ENCODE peak calls at places on chromosomes 5 and 9, in ten cellular contexts. M, U, E, K, T, Q, C, F, J and X are unnamed samples.

GRCh38 chr9:81578606-81579005 is 110.7 kb downstream of the TLE1 start:
- DNase-seq in M (no peak), U (peak; percentile 39), E (no peak), K (no peak), T (no peak), Q (no peak), C (no peak), F (no peak), J (no peak), X (no peak)

GRCh38 chr9:107807183-107807582 is 317.6 kb upstream of the KLF4 start:
- DNase-seq in M (no peak), U (peak; percentile 30), E (no peak), K (no peak), T (no peak), Q (no peak), C (no peak), F (no peak), J (no peak), X (no peak)

GRCh38 chr9:128420651-128421473 is at the start of gene CERCAM:
- DNase-seq in M (peak; percentile 65), U (peak; percentile 42), E (peak; percentile 87), K (peak; percentile 86), T (peak; percentile 29), Q (peak; percentile 78), C (peak; percentile 76), F (peak; percentile 16), J (peak; percentile 61), X (peak; percentile 94)

GRCh38 chr5:150333400-150333799 is 24.1 kb upstream of the TCOF1 start:
- DNase-seq in M (no peak), U (no peak), E (no peak), K (no peak), T (no peak), Q (no peak), C (no peak), F (no peak), J (no peak), X (no peak)

GRCh38 chr5:53749611-53750010 is 189.2 kb downstream of the NDUFS4 start:
- DNase-seq in M (no peak), U (no peak), E (no peak), K (no peak), T (no peak), Q (no peak), C (no peak), F (no peak), J (no peak), X (no peak)

GRCh38 chr9:134807726-134808125 is 72.9 kb upstream of the FCN2 start:
- DNase-seq in M (no peak), U (no peak), E (no peak), K (no peak), T (no peak), Q (no peak), C (no peak), F (no peak), J (no peak), X (no peak)

GRCh38 chr9:91694081-91694870 is 255.8 kb downstream of the ROR2 start:
- DNase-seq in M (no peak), U (no peak), E (no peak), K (no peak), T (no peak), Q (no peak), C (no peak), F (no peak), J (no peak), X (no peak)

GRCh38 chr9:96464426-96464825 is 14.5 kb downstream of the HABP4 start:
- DNase-seq in M (no peak), U (no peak), E (no peak), K (no peak), T (no peak), Q (no peak), C (no peak), F (no peak), J (no peak), X (no peak)

GRCh38 chr9:127979015-127979332 is 1.8 kb downstream of the EEIG1 start:
- DNase-seq in M (no peak), U (no peak), E (no peak), K (no peak), T (no peak), Q (no peak), C (no peak), F (no peak), J (no peak), X (no peak)

GRCh38 chr9:133163559-133164208 is at the start of gene GBGT1:
- DNase-seq in M (peak; percentile 84), U (no peak), E (no peak), K (peak; percentile 81), T (peak; percentile 37), Q (peak; percentile 81), C (no peak), F (no peak), J (peak; percentile 34), X (peak; percentile 79)

GRCh38 chr9:95057121-95057520 is 260.4 kb downstream of the FANCC start:
- DNase-seq in M (no peak), U (no peak), E (no peak), K (no peak), T (no peak), Q (no peak), C (no peak), F (no peak), J (no peak), X (no peak)

GRCh38 chr9:134989206-134990065 is 71.7 kb upstream of the FCN1 start:
- DNase-seq in M (no peak), U (no peak), E (peak; percentile 4), K (no peak), T (no peak), Q (no peak), C (no peak), F (no peak), J (no peak), X (no peak)

GRCh38 chr9:134684375-134684723 is 42.7 kb downstream of the COL5A1 start:
- DNase-seq in M (no peak), U (no peak), E (no peak), K (no peak), T (no peak), Q (no peak), C (no peak), F (no peak), J (no peak), X (no peak)

GRCh38 chr5:15933481-15934207 is 245.9 kb downstream of the MARCHF11 start:
- DNase-seq in M (no peak), U (peak; percentile 22), E (no peak), K (no peak), T (no peak), Q (no peak), C (no peak), F (no peak), J (no peak), X (no peak)

GRCh38 chr5:171596391-171596878 is 177.0 kb downstream of the FGF18 start:
- DNase-seq in M (peak; percentile 68), U (peak; percentile 91), E (no peak), K (no peak), T (no peak), Q (no peak), C (no peak), F (no peak), J (no peak), X (no peak)

GRCh38 chr9:114283551-114284111 is 39.3 kb upstream of the ORM1 start:
- DNase-seq in M (peak; percentile 17), U (no peak), E (peak; percentile 6), K (no peak), T (no peak), Q (no peak), C (no peak), F (no peak), J (no peak), X (no peak)

GRCh38 chr9:96087669-96088299 is 212.3 kb downstream of the ERCC6L2 start:
- DNase-seq in M (peak; percentile 44), U (peak; percentile 14), E (no peak), K (no peak), T (no peak), Q (no peak), C (no peak), F (peak; percentile 51), J (peak; percentile 25), X (no peak)

GRCh38 chr5:169686137-169686536 is 49.1 kb downstream of the DOCK2 start:
- DNase-seq in M (no peak), U (peak; percentile 70), E (no peak), K (no peak), T (no peak), Q (no peak), C (no peak), F (no peak), J (no peak), X (no peak)

GRCh38 chr5:62418462-62419076 is 6.0 kb downstream of the IPO11 start:
- DNase-seq in M (no peak), U (no peak), E (no peak), K (no peak), T (no peak), Q (no peak), C (no peak), F (no peak), J (no peak), X (no peak)

GRCh38 chr5:14871084-14871572 is 450 bp downstream of the ANKH start:
- DNase-seq in M (no peak), U (no peak), E (peak; percentile 38), K (no peak), T (no peak), Q (no peak), C (no peak), F (no peak), J (peak; percentile 38), X (peak; percentile 37)

GRCh38 chr5:132498152-132498551 is 7.6 kb upstream of the IRF1 start:
- DNase-seq in M (no peak), U (peak; percentile 91), E (no peak), K (no peak), T (no peak), Q (peak; percentile 15), C (peak; percentile 66), F (no peak), J (no peak), X (no peak)

GRCh38 chr9:113943112-113944009 is 67.3 kb downstream of the ZNF618 start:
- DNase-seq in M (no peak), U (no peak), E (no peak), K (no peak), T (no peak), Q (no peak), C (peak; percentile 44), F (no peak), J (no peak), X (no peak)

GRCh38 chr5:80207832-80208231 is 48.0 kb downstream of the SERINC5 start:
- DNase-seq in M (no peak), U (no peak), E (no peak), K (no peak), T (no peak), Q (no peak), C (no peak), F (no peak), J (no peak), X (no peak)